ENCODE peak calls at places on chromosomes 4 and X, in eight cellular contexts. B is fibroblast of gingiva, E is mesenchymal stem cell, W is NCI-H1436 treated with DMSO at 0.1 percent for 48 hours, V is small intestine, Z is HepG2, S is NCI-H1092, P is fibroblast of pulmonary artery. D is an unnamed sample.

GRCh38 chrX:107747596-107748161 is 27.9 kb downstream of the TSC22D3 start:
- DNase-seq in S (peak), W (peak), Z (no peak), B (peak), V (peak), P (peak), E (peak), D (peak)

GRCh38 chr4:185201983-185202962 is 1.5 kb downstream of the CFAP97 start:
- DNase-seq in P (peak), W (no peak), Z (peak), S (no peak), B (peak), V (no peak), E (peak), D (no peak)

GRCh38 chr4:141807073-141807472 is 170.7 kb downstream of the IL15 start:
- DNase-seq in P (peak), W (no peak), E (peak), S (no peak), V (no peak), B (peak), Z (no peak), D (no peak)

GRCh38 chrX:19389217-19389616 is 45.5 kb downstream of the PDHA1 start:
- DNase-seq in E (no peak), B (no peak), W (no peak), S (no peak), Z (no peak), V (no peak), P (no peak), D (no peak)

GRCh38 chr4:1547863-1548637 is 136.1 kb downstream of the FAM53A start:
- DNase-seq in Z (no peak), E (no peak), B (no peak), V (no peak), W (no peak), S (peak), P (peak), D (no peak)

GRCh38 chr4:129328176-129328575 is 232.2 kb downstream of the C4orf33 start:
- DNase-seq in V (no peak), W (no peak), B (no peak), S (no peak), Z (no peak), P (no peak), E (no peak), D (no peak)

GRCh38 chr4:29708473-29708872 is 1011.7 kb upstream of the PCDH7 start:
- DNase-seq in S (no peak), E (peak), P (peak), B (peak), Z (no peak), V (no peak), W (no peak), D (no peak)

GRCh38 chr4:10529256-10529890 is 72.1 kb upstream of the ZNF518B start:
- DNase-seq in Z (no peak), B (no peak), E (no peak), W (no peak), V (peak), S (no peak), P (peak), D (no peak)

GRCh38 chrX:79231662-79232061 is 87.2 kb downstream of the GPR174 start:
- DNase-seq in V (no peak), S (no peak), P (no peak), W (no peak), Z (no peak), E (no peak), B (no peak), D (no peak)

GRCh38 chr4:117375101-117375500 is 289.7 kb upstream of the TRAM1L1 start:
- DNase-seq in W (no peak), E (no peak), S (no peak), P (no peak), B (no peak), V (no peak), Z (no peak), D (no peak)

GRCh38 chr4:112563431-112564200 is 47.6 kb upstream of the NEUROG2 start:
- DNase-seq in V (no peak), W (no peak), S (no peak), B (no peak), Z (no peak), P (no peak), E (no peak), D (no peak)

GRCh38 chr4:41079871-41080565 is 134.3 kb downstream of the APBB2 start:
- DNase-seq in W (no peak), V (no peak), S (no peak), Z (no peak), E (no peak), B (no peak), P (no peak), D (no peak)

GRCh38 chrX:46961574-46962279 is 49.5 kb downstream of the JADE3 start:
- DNase-seq in Z (no peak), P (no peak), B (no peak), S (peak), W (no peak), E (no peak), V (no peak), D (peak)

GRCh38 chrX:66731398-66731797 is 92.5 kb upstream of the EDA2R start:
- DNase-seq in B (peak), V (peak), P (peak), W (no peak), S (no peak), Z (peak), E (peak), D (peak)